ENCODE peak calls at places on chromosomes 4 and X, in five cellular contexts. F is upper lobe of right lung; T is H4; K is stimulated activated CD8-positive, alpha-beta memory T cell treated with anti-CD3 and anti-CD28 coated beads, Interleukin-15, amount 100 ng/mL, for 1 hour; N is PC-3. L is an unnamed sample.

GRCh38 chr4:185343726-185344581 is 51.8 kb downstream of the LRP2BP start:
- DNase-seq in F (no peak), T (no peak), K (no peak), N (no peak), L (no peak)

GRCh38 chr4:176277162-176277904 is 8.3 kb upstream of the ASB5 start:
- DNase-seq in F (no peak), T (peak), K (no peak), N (peak), L (peak)

GRCh38 chr4:152369903-152370296 is 166.0 kb downstream of the FBXW7 start:
- DNase-seq in F (no peak), T (no peak), K (no peak), N (peak), L (peak)

GRCh38 chr4:124177647-124178425 is 534.7 kb downstream of the ANKRD50 start:
- DNase-seq in F (no peak), T (peak), K (no peak), N (peak), L (peak)

GRCh38 chr4:184460495-184461285 is 13.7 kb downstream of the IRF2 start:
- DNase-seq in F (no peak), T (no peak), K (no peak), N (no peak), L (no peak)

GRCh38 chrX:107712231-107713204 is 63.1 kb downstream of the TSC22D3 start:
- DNase-seq in F (no peak), T (no peak), K (no peak), N (no peak), L (no peak)

GRCh38 chr4:52660643-52661042 is 1.5 kb upstream of the USP46 start:
- DNase-seq in F (no peak), T (no peak), K (no peak), N (no peak), L (no peak)

GRCh38 chr4:31100551-31100950 is 380.4 kb downstream of the PCDH7 start:
- DNase-seq in F (no peak), T (no peak), K (no peak), N (no peak), L (no peak)

GRCh38 chr4:19348746-19349145 is 903.0 kb upstream of the SLIT2 start:
- DNase-seq in F (no peak), T (no peak), K (no peak), N (no peak), L (no peak)

GRCh38 chr4:78033859-78034258 is 23.3 kb upstream of the FRAS1 start:
- DNase-seq in F (no peak), T (no peak), K (no peak), N (no peak), L (no peak)

GRCh38 chrX:49102221-49102620 is 21.3 kb downstream of the GPKOW start:
- DNase-seq in F (no peak), T (no peak), K (no peak), N (no peak), L (no peak)